ENCODE peak calls at places on chromosomes 5 and 9, in six cellular contexts. L, T, K, C, Z and U are unnamed samples.

GRCh38 chr5:51484326-51484725 is 101.1 kb downstream of the ISL1 start:
- DNase-seq in L (no peak), T (no peak), K (no peak), C (no peak), Z (no peak), U (no peak)

GRCh38 chr5:132472431-132472830 is 18.1 kb downstream of the IRF1 start:
- DNase-seq in L (no peak), T (no peak), K (no peak), C (no peak), Z (no peak), U (no peak)

GRCh38 chr9:113658565-113658935 is 195.0 kb downstream of the RGS3 start:
- DNase-seq in L (no peak), T (no peak), K (no peak), C (no peak), Z (no peak), U (no peak)

GRCh38 chr9:133738039-133738805 is at the start of gene SARDH:
- DNase-seq in L (peak; percentile 77), T (peak; percentile 48), K (peak; percentile 47), C (peak; percentile 91), Z (peak; percentile 25), U (peak; percentile 31)

GRCh38 chr9:94937214-94937903 is 210.9 kb downstream of the AOPEP start:
- DNase-seq in L (no peak), T (peak; percentile 96), K (peak; percentile 98), C (peak; percentile 73), Z (peak; percentile 85), U (peak; percentile 93)

GRCh38 chr5:94469889-94470288 is 148.5 kb downstream of the KIAA0825 start:
- DNase-seq in L (no peak), T (peak; percentile 91), K (peak; percentile 82), C (no peak), Z (no peak), U (peak; percentile 48)

GRCh38 chr9:90365646-90366045 is 277.0 kb downstream of the DIRAS2 start:
- DNase-seq in L (no peak), T (peak; percentile 43), K (no peak), C (peak; percentile 5), Z (no peak), U (peak; percentile 1)

GRCh38 chr9:5072871-5073270 is 87.8 kb downstream of the JAK2 start:
- DNase-seq in L (no peak), T (no peak), K (no peak), C (no peak), Z (no peak), U (no peak)

GRCh38 chr5:176134529-176135223 is 103.5 kb upstream of the SIMC1 start:
- DNase-seq in L (no peak), T (no peak), K (no peak), C (no peak), Z (no peak), U (no peak)

DNA sequence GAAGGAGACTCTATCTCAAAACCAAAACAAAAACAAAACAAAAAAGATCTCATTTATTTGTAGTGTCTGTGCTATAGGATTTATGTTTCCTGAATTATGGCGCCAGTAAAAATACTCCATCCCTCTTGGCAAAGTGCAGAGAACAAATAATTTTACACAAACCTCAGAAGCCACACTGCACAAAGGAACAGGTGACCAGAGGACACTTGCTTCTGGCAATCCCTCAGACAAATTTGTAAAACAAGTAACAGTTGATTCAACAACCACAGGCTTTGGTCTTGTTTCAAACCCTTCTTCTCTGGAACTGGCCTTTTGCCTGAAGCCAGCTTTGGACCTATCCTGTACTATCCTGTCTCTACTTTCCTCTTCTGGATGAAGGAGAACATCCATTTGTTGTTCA is 502.1 kb downstream of the DMAC1 start:
- DNase-seq in L (no peak), T (no peak), K (no peak), C (no peak), Z (no peak), U (no peak)
- H3K9ac ChIP-seq in L (no peak overlapping the region), T (no peak overlapping the region), K (no peak overlapping the region), C (no peak overlapping the region), Z (no peak overlapping the region), U (no peak overlapping the region)

GRCh38 chr5:177495243-177496060 is 2.0 kb downstream of the PDLIM7 start:
- DNase-seq in L (peak; percentile 62), T (peak; percentile 96), K (peak; percentile 88), C (peak; percentile 96), Z (peak; percentile 31), U (peak; percentile 89)
- H3K9ac ChIP-seq in L (no peak overlapping the region), T (peak overlapping the region; percentile 86), K (peak overlapping the region; percentile 100), C (peak overlapping the region; percentile 97), Z (peak overlapping the region; percentile 84), U (peak overlapping the region; percentile 98)

GRCh38 chr5:138755084-138755748 is 2.0 kb downstream of the CTNNA1 start:
- DNase-seq in L (no peak), T (no peak), K (no peak), C (no peak), Z (no peak), U (no peak)

GRCh38 chr5:138754699-138755057 is 1.5 kb downstream of the CTNNA1 start:
- DNase-seq in L (no peak), T (no peak), K (no peak), C (no peak), Z (peak; percentile 71), U (no peak)

GRCh38 chr5:138752951-138753793 is at the start of gene CTNNA1:
- DNase-seq in L (peak; percentile 62), T (peak; percentile 60), K (peak; percentile 49), C (peak; percentile 94), Z (peak; percentile 68), U (peak; percentile 88)

GRCh38 chr5:138753794-138754698 is 821 bp downstream of the CTNNA1 start:
- DNase-seq in L (peak; percentile 89), T (peak; percentile 93), K (peak; percentile 84), C (peak; percentile 76), Z (peak; percentile 78), U (peak; percentile 95)

GRCh38 chr5:138752341-138752950 is 779 bp upstream of the CTNNA1 start:
- DNase-seq in L (peak; percentile 39), T (peak; percentile 43), K (no peak), C (peak; percentile 90), Z (peak; percentile 37), U (peak; percentile 64)
- H3K9ac ChIP-seq in L (peak overlapping the region; percentile 78), T (peak overlapping the region; percentile 84), K (peak overlapping the region; percentile 82), C (peak overlapping the region; percentile 69), Z (peak overlapping the region; percentile 94), U (peak overlapping the region; percentile 86)

GRCh38 chr5:164207646-164208045 is 702.2 kb downstream of the MAT2B start:
- DNase-seq in L (no peak), T (no peak), K (no peak), C (no peak), Z (no peak), U (no peak)
- H3K9ac ChIP-seq in L (no peak overlapping the region), T (no peak overlapping the region), K (no peak overlapping the region), C (no peak overlapping the region), Z (no peak overlapping the region), U (no peak overlapping the region)

DNA sequence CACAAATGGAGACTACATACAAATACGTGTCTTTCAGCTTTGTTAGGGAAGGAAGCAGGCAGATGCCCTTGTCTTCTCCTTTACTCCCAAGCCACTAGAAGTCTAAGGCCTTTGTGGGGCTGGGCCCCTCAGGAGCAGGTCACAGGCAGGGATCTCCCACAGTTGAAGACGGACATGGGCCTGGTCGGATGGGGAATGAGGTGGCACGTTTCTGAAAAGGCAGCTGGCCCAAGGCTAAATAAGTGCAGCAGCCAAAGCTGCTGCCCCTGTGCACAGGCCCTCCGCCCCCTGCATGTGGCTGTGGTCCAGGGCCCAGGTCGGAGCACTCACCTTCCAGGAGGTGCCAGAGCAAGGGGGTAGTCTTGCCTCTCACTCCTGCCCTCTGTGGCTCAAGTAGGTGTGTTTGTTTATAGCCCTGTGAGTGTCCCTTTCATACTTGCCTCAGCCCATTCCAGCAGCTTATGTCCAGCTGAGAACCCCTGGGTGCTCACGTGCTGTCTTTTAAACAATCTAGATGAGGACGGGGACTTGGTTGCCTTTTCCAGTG is 1.8 kb downstream of the SQSTM1 start:
- DNase-seq in L (no peak), T (no peak), K (no peak), C (no peak), Z (no peak), U (no peak)
- H3K9ac ChIP-seq in L (peak overlapping the region; percentile 100), T (peak overlapping the region; percentile 43), K (peak overlapping the region; percentile 35), C (peak overlapping the region; percentile 31), Z (peak overlapping the region; percentile 94), U (peak overlapping the region; percentile 99)

GRCh38 chr9:21804336-21804735 is 1.9 kb downstream of the MTAP start:
- DNase-seq in L (no peak), T (no peak), K (no peak), C (no peak), Z (no peak), U (no peak)
- H3K9ac ChIP-seq in L (peak overlapping the region; percentile 82), T (no peak overlapping the region), K (no peak overlapping the region), C (peak overlapping the region; percentile 84), Z (peak overlapping the region; percentile 94), U (peak overlapping the region; percentile 97)